ENCODE peak calls at places on chromosomes 16 and 17, in five cellular contexts. F, I, S, D and U are unnamed samples.

GRCh38 chr17:21352221-21352980 is 23.8 kb upstream of the KCNJ12 start:
- DNase-seq in F (peak; percentile 38), D (no peak), I (no peak), S (peak; percentile 40), U (peak; percentile 61)

GRCh38 chr16:84947022-84947421 is 64.3 kb downstream of the ZDHHC7 start:
- DNase-seq in D (peak; percentile 71), S (no peak), I (no peak), F (no peak), U (peak; percentile 51)

GRCh38 chr16:56421976-56422669 is 3.2 kb downstream of the AMFR start:
- DNase-seq in I (no peak), F (no peak), D (no peak), S (no peak), U (no peak)

GRCh38 chr17:8894673-8895578 is 27.5 kb upstream of the PIK3R6 start:
- DNase-seq in I (peak; percentile 77), F (no peak), S (no peak), D (peak; percentile 50), U (peak; percentile 70)

GRCh38 chr17:60730273-60730672 is 52.6 kb downstream of the BCAS3 start:
- DNase-seq in I (no peak), S (no peak), F (no peak), D (no peak), U (no peak)

GRCh38 chr16:10858203-10858602 is 18.8 kb upstream of the CIITA start:
- DNase-seq in S (no peak), I (no peak), D (no peak), F (no peak), U (no peak)

GRCh38 chr16:82370282-82370681 is 200.3 kb upstream of the MPHOSPH6 start:
- DNase-seq in D (no peak), S (no peak), F (no peak), I (no peak), U (no peak)

GRCh38 chr16:54282923-54283734 is 3.5 kb downstream of the IRX3 start:
- DNase-seq in I (no peak), D (no peak), S (no peak), F (no peak), U (no peak)

GRCh38 chr17:81365601-81366585 is 29.4 kb upstream of the BAHCC1 start:
- DNase-seq in F (no peak), S (no peak), I (no peak), D (peak; percentile 65), U (peak; percentile 49)

GRCh38 chr16:30929167-30929566 is 5.8 kb downstream of the FBXL19 start:
- DNase-seq in I (no peak), F (no peak), S (no peak), D (no peak), U (no peak)

GRCh38 chr16:87548086-87548485 is 54.2 kb upstream of the JPH3 start:
- DNase-seq in D (no peak), S (no peak), F (no peak), I (no peak), U (no peak)

GRCh38 chr17:76255801-76256429 is 9.2 kb upstream of the UBALD2 start:
- DNase-seq in I (no peak), S (no peak), D (no peak), F (no peak), U (peak; percentile 10)

GRCh38 chr17:83146347-83146746 is 66.9 kb downstream of the METRNL start:
- DNase-seq in F (no peak), I (no peak), D (no peak), S (no peak), U (no peak)

GRCh38 chr16:30941600-30942420 is 7.1 kb upstream of the ORAI3 start:
- DNase-seq in S (peak; percentile 88), D (peak; percentile 78), F (peak; percentile 87), I (peak; percentile 62), U (no peak)

GRCh38 chr16:57107324-57107922 is 15.0 kb downstream of the CPNE2 start:
- DNase-seq in D (no peak), F (no peak), I (no peak), S (no peak), U (no peak)

GRCh38 chr16:57591086-57591869 is 37.2 kb upstream of the ADGRG1 start:
- DNase-seq in D (peak; percentile 79), S (peak; percentile 81), I (peak; percentile 81), F (peak; percentile 71), U (peak; percentile 66)

GRCh38 chr16:12617401-12617819 is 186.3 kb downstream of the CPPED1 start:
- DNase-seq in F (no peak), D (no peak), I (no peak), S (no peak), U (no peak)

GRCh38 chr16:15775209-15775608 is 81.6 kb downstream of the MYH11 start:
- DNase-seq in F (no peak), D (no peak), I (peak; percentile 44), S (no peak), U (no peak)

GRCh38 chr16:354971-355441 is 2.5 kb upstream of the AXIN1 start:
- DNase-seq in S (no peak), F (no peak), I (no peak), D (no peak), U (no peak)

GRCh38 chr17:7019839-7020519 is 2.9 kb upstream of the BCL6B start:
- DNase-seq in I (peak; percentile 48), F (peak; percentile 77), S (peak; percentile 74), D (peak; percentile 72), U (peak; percentile 82)

GRCh38 chr16:22948058-22948602 is 134.2 kb downstream of the HS3ST2 start:
- DNase-seq in F (no peak), S (no peak), D (no peak), I (no peak), U (no peak)

GRCh38 chr16:53504665-53505064 is 1.7 kb upstream of the AKTIP start:
- DNase-seq in F (peak; percentile 57), D (no peak), S (no peak), I (peak; percentile 83), U (no peak)

GRCh38 chr17:81071761-81072741 is 37.1 kb downstream of the BAIAP2 start:
- DNase-seq in S (no peak), D (no peak), I (no peak), F (no peak), U (no peak)

GRCh38 chr16:62478903-62479458 is 442.7 kb upstream of the CDH8 start:
- DNase-seq in I (no peak), D (no peak), F (no peak), S (no peak), U (no peak)

GRCh38 chr16:80628254-80628653 is 87.5 kb downstream of the DYNLRB2 start:
- DNase-seq in I (no peak), S (no peak), F (no peak), D (no peak), U (no peak)

GRCh38 chr17:31156326-31156725 is 61.5 kb downstream of the NF1 start:
- DNase-seq in I (peak; percentile 59), F (no peak), S (no peak), D (no peak), U (no peak)

GRCh38 chr17:31147507-31148202 is 52.9 kb downstream of the NF1 start:
- DNase-seq in F (no peak), I (peak; percentile 70), D (no peak), S (no peak), U (no peak)

GRCh38 chr17:31148205-31148604 is 53.4 kb downstream of the NF1 start:
- DNase-seq in I (peak; percentile 31), S (no peak), F (no peak), D (no peak), U (no peak)

GRCh38 chr17:31155208-31155810 is 60.5 kb downstream of the NF1 start:
- DNase-seq in I (peak; percentile 14), F (no peak), D (no peak), S (no peak), U (no peak)

GRCh38 chr17:31152271-31152670 is 57.5 kb downstream of the NF1 start:
- DNase-seq in S (no peak), D (no peak), F (no peak), I (no peak), U (no peak)
- TF ChIP-seq CTCF in S (no peak), D (no peak), F (no peak), I (no peak), U (no peak)

GRCh38 chr16:67415872-67416793 is at the start of gene ZDHHC1:
- DNase-seq in I (peak; percentile 80), S (peak; percentile 88), D (peak; percentile 73), F (peak; percentile 87), U (peak; percentile 60)
- TF ChIP-seq CTCF in I (no peak), S (peak; percentile 69), D (peak; percentile 47), F (peak; percentile 58), U (peak; percentile 40)

GRCh38 chr16:1964046-1964505 is 550 bp downstream of the RPS2 start:
- DNase-seq in D (peak; percentile 43), S (peak; percentile 76), F (no peak), I (no peak), U (no peak)

GRCh38 chr16:1968146-1968953 is 1.7 kb downstream of the RNF151 start:
- DNase-seq in I (no peak), S (no peak), D (no peak), F (no peak), U (no peak)

GRCh38 chr16:1966460-1966859 is at the start of gene RNF151:
- DNase-seq in F (no peak), I (no peak), S (no peak), D (no peak), U (no peak)

GRCh38 chr16:1964506-1965471 is at the start of gene RPS2:
- DNase-seq in S (peak; percentile 99), D (peak; percentile 100), I (peak; percentile 98), F (peak; percentile 100), U (peak; percentile 100)

GRCh38 chr16:1965610-1966009 is 984 bp upstream of the RPS2 start:
- DNase-seq in F (no peak), I (no peak), D (no peak), S (no peak), U (no peak)
- TF ChIP-seq CTCF in F (no peak), I (no peak), D (no peak), S (no peak), U (no peak)

GRCh38 chr17:65092262-65092661 is 35.7 kb upstream of the GNA13 start:
- DNase-seq in D (peak; percentile 54), F (no peak), I (peak; percentile 88), S (no peak), U (no peak)

GRCh38 chr17:65088621-65089385 is 32.3 kb upstream of the GNA13 start:
- DNase-seq in D (no peak), S (no peak), I (peak; percentile 39), F (no peak), U (no peak)

GRCh38 chr17:65095465-65095864 is 38.9 kb upstream of the GNA13 start:
- DNase-seq in F (no peak), D (no peak), S (no peak), I (no peak), U (no peak)

GRCh38 chr17:65097110-65097509 is 40.1 kb upstream of the RGS9 start:
- DNase-seq in I (no peak), F (no peak), S (no peak), D (no peak), U (no peak)

DNA sequence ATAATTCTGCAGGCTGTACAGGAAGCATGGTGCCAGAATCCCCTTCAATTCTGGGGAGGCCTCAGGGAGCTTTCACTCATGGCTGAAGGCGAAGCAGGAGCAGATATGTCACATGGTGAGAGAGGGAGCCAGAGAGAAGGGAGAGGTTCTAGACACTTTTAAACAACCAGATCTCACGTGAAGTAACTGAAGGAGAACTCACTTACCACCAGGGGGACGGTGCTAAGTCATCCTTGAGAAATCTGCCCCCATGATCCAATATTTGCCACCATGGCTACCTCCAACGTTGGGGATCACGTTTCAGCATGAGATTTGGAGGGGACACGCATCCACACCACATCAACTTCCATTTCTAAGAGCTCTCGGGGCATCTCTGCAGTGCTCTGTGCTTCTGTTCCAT is 37.4 kb upstream of the GNA13 start:
- DNase-seq in S (no peak), D (no peak), I (no peak), F (no peak), U (no peak)
- TF ChIP-seq CTCF in S (no peak), D (no peak), I (peak; percentile 17), F (no peak), U (no peak)